ENCODE peak calls at places on chromosomes 11 and 22, in seven cellular contexts. O is SJSA1, K is nephron progenitor cell, D is C1 segment of cervical spinal cord, Q is iris pigment epithelial cell, R is AG04450, J is BE2C. T is an unnamed sample.

GRCh38 chr11:31692466-31692865 is 118.7 kb downstream of the PAX6 start:
- DNase-seq in O (no peak), D (no peak), J (no peak), K (no peak), R (no peak), Q (no peak), T (no peak)

GRCh38 chr11:15547685-15548084 is 433.0 kb downstream of the INSC start:
- DNase-seq in Q (no peak), R (no peak), J (no peak), D (no peak), K (no peak), O (no peak), T (no peak)

GRCh38 chr11:12149672-12150225 is 39.4 kb downstream of the MICAL2 start:
- DNase-seq in R (no peak), D (no peak), J (no peak), O (peak; percentile 41), Q (no peak), K (no peak), T (no peak)

GRCh38 chr11:24734742-24735141 is 237.9 kb downstream of the LUZP2 start:
- DNase-seq in R (no peak), O (no peak), Q (no peak), K (no peak), J (no peak), D (no peak), T (no peak)

GRCh38 chr22:37827056-37827455 is 3.9 kb downstream of the GALR3 start:
- DNase-seq in K (no peak), R (no peak), D (peak; percentile 65), J (no peak), O (no peak), Q (no peak), T (no peak)

GRCh38 chr11:2578934-2579280 is 120.9 kb downstream of the KCNQ1OT1 start:
- DNase-seq in R (no peak), K (no peak), D (no peak), J (peak; percentile 2), Q (no peak), O (no peak), T (no peak)

GRCh38 chr11:78667462-78667861 is 92.8 kb upstream of the NARS2 start:
- DNase-seq in Q (no peak), R (no peak), O (no peak), J (no peak), K (no peak), D (no peak), T (no peak)

GRCh38 chr11:100969008-100969407 is 160.6 kb downstream of the PGR start:
- DNase-seq in R (no peak), J (no peak), D (no peak), K (no peak), Q (no peak), O (no peak), T (no peak)

GRCh38 chr22:16609548-16610261 is 17.1 kb upstream of the CCT8L2 start:
- DNase-seq in J (no peak), Q (no peak), K (no peak), D (no peak), O (no peak), R (no peak), T (no peak)

GRCh38 chr11:69611548-69612526 is 29.1 kb upstream of the CCND1 start:
- DNase-seq in J (no peak), R (no peak), Q (no peak), D (no peak), O (no peak), K (no peak), T (no peak)

GRCh38 chr22:24950272-24950902 is 2.1 kb upstream of the KIAA1671 start:
- DNase-seq in K (peak; percentile 26), J (no peak), O (no peak), D (no peak), R (no peak), Q (peak; percentile 46), T (no peak)

GRCh38 chr11:24295360-24295759 is 201.5 kb upstream of the LUZP2 start:
- DNase-seq in D (no peak), Q (peak; percentile 36), K (no peak), R (no peak), J (no peak), O (no peak), T (no peak)

GRCh38 chr11:79427126-79427525 is 13.7 kb downstream of the TENM4 start:
- DNase-seq in Q (no peak), D (no peak), J (no peak), K (no peak), R (no peak), O (no peak), T (no peak)

GRCh38 chr11:8290122-8290810 is 26.6 kb upstream of the LMO1 start:
- DNase-seq in J (no peak), Q (no peak), O (no peak), D (no peak), K (no peak), R (no peak), T (no peak)

GRCh38 chr11:9060700-9061111 is 30.7 kb downstream of the SCUBE2 start:
- DNase-seq in R (no peak), D (no peak), J (no peak), K (no peak), O (no peak), Q (no peak), T (no peak)

GRCh38 chr22:29872145-29872893 is 10.7 kb upstream of the MTMR3 start:
- DNase-seq in Q (no peak), R (no peak), D (no peak), J (no peak), K (peak; percentile 10), O (no peak), T (no peak)

GRCh38 chr11:47941907-47942558 is 38.3 kb upstream of the PTPRJ start:
- DNase-seq in Q (peak; percentile 43), R (no peak), D (no peak), K (no peak), O (no peak), J (no peak), T (no peak)

GRCh38 chr11:11620966-11621880 is 582 bp downstream of the GALNT18 start:
- DNase-seq in R (no peak), K (peak; percentile 36), Q (peak; percentile 9), O (peak; percentile 20), J (no peak), D (no peak), T (no peak)

GRCh38 chr11:79440451-79441158 is at the start of gene TENM4:
- DNase-seq in K (peak; percentile 78), R (peak; percentile 77), D (peak; percentile 77), J (peak; percentile 81), O (no peak), Q (peak; percentile 78), T (peak; percentile 71)

GRCh38 chr22:25828422-25828821 is 86.4 kb downstream of the MYO18B start:
- DNase-seq in D (no peak), Q (no peak), J (no peak), R (no peak), O (no peak), K (no peak), T (no peak)

GRCh38 chr11:27011560-27012253 is 17.8 kb downstream of the FIBIN start:
- DNase-seq in R (no peak), Q (peak; percentile 19), D (no peak), K (no peak), O (no peak), J (no peak), T (no peak)

GRCh38 chr22:37907036-37907954 is 1.2 kb downstream of the MICALL1 start:
- DNase-seq in Q (peak; percentile 53), J (no peak), R (no peak), D (no peak), O (no peak), K (no peak), T (no peak)

GRCh38 chr22:35301370-35301874 is 1.7 kb downstream of the TOM1 start:
- DNase-seq in K (no peak), O (no peak), D (no peak), R (peak; percentile 70), Q (peak; percentile 99), J (no peak), T (no peak)

GRCh38 chr11:104405277-104405676 is 241.3 kb upstream of the PDGFD start:
- DNase-seq in R (no peak), O (no peak), Q (no peak), K (no peak), D (no peak), J (no peak), T (no peak)

GRCh38 chr22:27107824-27108223 is 450.4 kb downstream of the MIAT start:
- DNase-seq in Q (peak; percentile 99), D (peak; percentile 9), K (no peak), J (peak; percentile 91), O (peak; percentile 90), R (no peak), T (peak; percentile 92)

GRCh38 chr22:20001082-20001638 is 15.5 kb downstream of the ARVCF start:
- DNase-seq in R (no peak), O (no peak), K (no peak), Q (peak; percentile 49), J (peak; percentile 13), D (no peak), T (no peak)

GRCh38 chr11:107651672-107652071 is 60.2 kb downstream of the SLN start:
- DNase-seq in O (no peak), R (no peak), J (no peak), D (no peak), Q (no peak), K (no peak), T (no peak)

GRCh38 chr11:69022268-69022667 is 9.2 kb upstream of the MRGPRF start:
- DNase-seq in O (no peak), R (no peak), D (no peak), Q (no peak), J (no peak), K (no peak), T (no peak)

GRCh38 chr11:67289226-67289650 is at the start of gene ANKRD13D:
- DNase-seq in O (peak; percentile 60), Q (no peak), D (no peak), R (no peak), K (no peak), J (no peak), T (no peak)

GRCh38 chr11:35308157-35308556 is 111.2 kb downstream of the SLC1A2 start:
- DNase-seq in O (no peak), D (no peak), K (no peak), R (no peak), Q (no peak), J (no peak), T (no peak)

GRCh38 chr22:23227380-23227779 is 47.1 kb downstream of the BCR start:
- DNase-seq in Q (no peak), K (no peak), R (no peak), J (no peak), O (no peak), D (no peak), T (no peak)

GRCh38 chr11:58524232-58525036 is 16.5 kb upstream of the OR5B21 start:
- DNase-seq in D (peak; percentile 24), J (peak; percentile 31), O (peak; percentile 53), Q (peak; percentile 85), R (peak; percentile 80), K (peak; percentile 63), T (peak; percentile 51)

GRCh38 chr11:70364745-70365535 is 33.4 kb upstream of the CTTN start:
- DNase-seq in O (no peak), K (no peak), R (no peak), J (no peak), Q (no peak), D (no peak), T (no peak)

GRCh38 chr11:26905368-26905767 is 88.5 kb upstream of the FIBIN start:
- DNase-seq in R (no peak), J (no peak), Q (peak; percentile 46), D (no peak), K (no peak), O (no peak), T (peak; percentile 35)

GRCh38 chr11:128040603-128041002 is 546.8 kb downstream of the ETS1 start:
- DNase-seq in Q (peak; percentile 75), K (no peak), R (no peak), O (no peak), D (no peak), J (no peak), T (no peak)

GRCh38 chr11:128375941-128376340 is 211.4 kb downstream of the ETS1 start:
- DNase-seq in K (no peak), D (no peak), O (no peak), J (no peak), Q (no peak), R (no peak), T (no peak)

GRCh38 chr11:6618117-6619020 is 853 bp downstream of the TPP1 start:
- DNase-seq in D (peak; percentile 51), K (no peak), R (peak; percentile 59), J (no peak), O (peak; percentile 52), Q (peak; percentile 89), T (peak; percentile 95)

GRCh38 chr11:13720940-13721339 is 52.5 kb downstream of the FAR1 start:
- DNase-seq in Q (peak; percentile 15), K (no peak), J (no peak), D (no peak), R (no peak), O (no peak), T (no peak)